ENCODE peak calls at places on chromosomes 1 and 21, in five cellular contexts. I is suprapubic skin, A is IMR-90, N is adrenal gland, Z is transverse colon. J is an unnamed sample.

GRCh38 chr1:25699501-25700089 is 83.0 kb downstream of the MAN1C1 start:
- DNase-seq in N (no peak), Z (no peak), I (peak; percentile 57), A (no peak), J (peak; percentile 14)

GRCh38 chr1:6392880-6393399 is 627 bp downstream of the ACOT7 start:
- DNase-seq in Z (no peak), N (peak; percentile 35), A (no peak), I (no peak), J (no peak)

GRCh38 chr1:84504580-84505021 is 1.6 kb upstream of the SPATA1 start:
- DNase-seq in N (no peak), I (no peak), Z (no peak), A (peak; percentile 83), J (no peak)

GRCh38 chr1:17207966-17208418 is 3.1 kb downstream of the PADI1 start:
- DNase-seq in Z (no peak), I (no peak), N (no peak), A (peak; percentile 76), J (no peak)

GRCh38 chr21:35020446-35020845 is 28.7 kb downstream of the RUNX1 start:
- DNase-seq in N (no peak), Z (no peak), I (no peak), A (no peak), J (no peak)

GRCh38 chr1:177228721-177229088 is 57.9 kb downstream of the BRINP2 start:
- DNase-seq in Z (no peak), N (peak; percentile 32), A (peak; percentile 50), I (no peak), J (no peak)

GRCh38 chr1:185318431-185319151 is 1.5 kb upstream of the IVNS1ABP start:
- DNase-seq in I (no peak), N (no peak), A (no peak), Z (no peak), J (no peak)

GRCh38 chr1:27005648-27006496 is 6.8 kb downstream of the TENT5B start:
- DNase-seq in N (no peak), A (no peak), I (no peak), Z (no peak), J (peak; percentile 10)

GRCh38 chr1:157968951-157969350 is 24.5 kb upstream of the KIRREL1 start:
- DNase-seq in N (peak; percentile 54), A (peak; percentile 95), Z (no peak), I (no peak), J (no peak)

GRCh38 chr1:10867914-10868598 is 71.6 kb upstream of the CASZ1 start:
- DNase-seq in A (no peak), I (no peak), N (no peak), Z (no peak), J (no peak)

GRCh38 chr1:54252371-54252770 is 52.4 kb downstream of the MRPL37 start:
- DNase-seq in I (no peak), N (no peak), Z (no peak), A (no peak), J (no peak)

GRCh38 chr1:3906672-3907020 is 6.6 kb upstream of the C1orf174 start:
- DNase-seq in N (no peak), I (peak; percentile 51), Z (no peak), A (no peak), J (no peak)

GRCh38 chr1:32249831-32250525 is 1.1 kb upstream of the LCK start:
- DNase-seq in A (peak; percentile 46), Z (peak; percentile 79), I (peak; percentile 67), N (peak; percentile 77), J (peak; percentile 30)

GRCh38 chr1:32020338-32020737 is 6.7 kb downstream of the KHDRBS1 start:
- DNase-seq in N (no peak), I (no peak), A (no peak), Z (no peak), J (no peak)

GRCh38 chr21:28884481-28884880 is 108.2 kb downstream of the LTN1 start:
- DNase-seq in Z (no peak), N (no peak), A (peak; percentile 8), I (no peak), J (no peak)

GRCh38 chr1:79190074-79190473 is 183.5 kb upstream of the ADGRL4 start:
- DNase-seq in A (peak; percentile 3), Z (no peak), N (no peak), I (no peak), J (no peak)

GRCh38 chr1:76074321-76075187 is at the start of gene ST6GALNAC3:
- DNase-seq in I (peak; percentile 75), Z (peak; percentile 81), A (peak; percentile 47), N (peak; percentile 68), J (peak; percentile 75)

GRCh38 chr1:201655243-201655642 is 116.3 kb downstream of the NAV1 start:
- DNase-seq in N (no peak), A (peak; percentile 92), Z (no peak), I (peak; percentile 74), J (peak; percentile 15)

GRCh38 chr1:3669421-3669821 is 17.1 kb downstream of the TP73 start:
- DNase-seq in A (no peak), I (peak; percentile 51), N (no peak), Z (peak; percentile 8), J (peak; percentile 12)

GRCh38 chr1:229691362-229691761 is 65.3 kb downstream of the URB2 start:
- DNase-seq in N (no peak), I (no peak), A (no peak), Z (peak; percentile 14), J (no peak)

GRCh38 chr1:44084998-44085675 is 33.5 kb upstream of the KLF17 start:
- DNase-seq in Z (no peak), A (peak; percentile 83), I (no peak), N (no peak), J (no peak)

GRCh38 chr1:151715726-151716404 is 738 bp downstream of the CELF3 start:
- DNase-seq in Z (no peak), N (no peak), A (no peak), I (no peak), J (no peak)

GRCh38 chr1:11927866-11928592 is 1.8 kb upstream of the KIAA2013 start:
- DNase-seq in Z (no peak), A (peak; percentile 40), N (no peak), I (no peak), J (no peak)

GRCh38 chr1:109240158-109241152 is 8.9 kb upstream of the CELSR2 start:
- DNase-seq in N (peak; percentile 59), Z (peak; percentile 53), A (peak; percentile 71), I (peak; percentile 86), J (peak; percentile 71)
- TF ChIP-seq POLR2A in N (no peak), Z (no peak), A (no peak), I (no peak), J (peak; percentile 8)

DNA sequence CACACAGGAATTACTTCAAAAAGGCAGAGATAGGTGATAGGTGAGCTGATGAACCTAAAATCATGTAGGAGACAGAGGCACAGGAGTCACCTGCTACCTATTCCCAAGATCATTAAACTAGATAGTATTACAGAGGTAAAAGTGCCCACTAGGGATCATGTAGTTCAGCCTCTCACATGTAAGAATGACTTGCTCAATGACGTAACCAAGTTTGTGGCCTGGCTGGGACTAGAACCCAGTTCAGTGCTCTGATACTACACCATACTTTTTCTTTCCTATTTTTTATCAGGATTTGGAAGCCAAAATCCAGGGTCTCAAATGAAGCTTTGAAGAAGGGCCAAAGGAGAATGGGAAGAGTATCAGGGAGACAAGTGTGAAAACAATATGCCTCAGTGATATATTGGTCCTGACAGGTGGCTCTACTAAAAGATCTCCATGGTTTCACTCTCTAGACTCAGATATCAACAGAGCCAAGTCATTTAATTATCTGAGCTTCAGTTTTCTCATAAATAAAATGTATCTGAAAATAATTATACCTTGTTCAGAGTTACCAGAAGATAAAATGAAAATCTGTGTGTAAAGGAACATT is 87.3 kb upstream of the SLFNL1 start:
- DNase-seq in I (no peak), N (no peak), Z (no peak), A (peak; percentile 11), J (no peak)
- H3K27ac ChIP-seq in I (peak overlapping the region; percentile 85), N (peak overlapping the region; percentile 82), Z (peak overlapping the region; percentile 76), A (peak overlapping the region; percentile 85), J (peak overlapping the region; percentile 91)

GRCh38 chr1:104264506-104264905 is 514.8 kb downstream of the AMY1C start:
- DNase-seq in Z (no peak), N (no peak), A (no peak), I (no peak), J (no peak)
- TF ChIP-seq POLR2A in Z (no peak), N (no peak), A (no peak), I (no peak), J (no peak)

DNA sequence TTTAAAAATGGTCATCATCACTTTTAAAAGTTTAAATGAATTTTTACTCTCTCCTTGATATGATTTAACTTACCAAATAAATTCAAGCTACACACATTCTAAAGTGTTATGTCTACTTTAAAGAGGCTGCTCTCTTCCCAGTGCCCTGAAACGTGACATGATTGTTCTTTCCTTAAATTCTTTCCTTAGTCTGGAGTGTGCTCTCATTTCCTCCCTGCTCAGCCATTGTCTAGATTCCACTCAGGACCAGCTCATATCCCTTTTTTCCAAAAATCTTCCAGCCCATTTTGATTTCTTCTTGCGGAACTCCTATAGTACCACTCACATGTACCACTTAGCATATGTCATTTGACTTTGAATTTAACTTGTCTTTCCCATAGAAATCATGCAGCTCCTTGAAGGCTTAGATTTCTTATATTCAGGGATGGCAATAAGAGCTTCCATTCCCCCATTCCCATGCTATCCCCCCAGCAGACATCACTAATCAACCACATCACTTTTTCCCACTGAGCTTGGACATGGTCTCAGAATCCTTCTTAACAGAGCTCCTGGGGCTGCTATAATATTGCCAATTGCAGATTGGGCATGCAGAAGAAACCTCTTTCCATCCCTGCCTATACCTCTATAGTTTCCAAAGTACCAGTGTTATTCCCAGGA is 54.7 kb upstream of the ITPKB start:
- DNase-seq in Z (no peak), N (no peak), I (no peak), A (no peak), J (no peak)
- H3K27ac ChIP-seq in Z (no peak overlapping the region), N (no peak overlapping the region), I (no peak overlapping the region), A (no peak overlapping the region), J (no peak overlapping the region)

GRCh38 chr1:48208652-48209051 is 13.9 kb upstream of the SLC5A9 start:
- DNase-seq in N (no peak), Z (no peak), A (no peak), I (no peak), J (no peak)

GRCh38 chr1:48206371-48206770 is 16.1 kb upstream of the SLC5A9 start:
- DNase-seq in N (no peak), I (no peak), A (no peak), Z (no peak), J (no peak)

GRCh38 chr1:48207131-48207530 is 15.4 kb upstream of the SLC5A9 start:
- DNase-seq in I (no peak), N (no peak), A (no peak), Z (no peak), J (no peak)

GRCh38 chr1:48208251-48208650 is 14.3 kb upstream of the SLC5A9 start:
- DNase-seq in I (no peak), N (no peak), A (no peak), Z (no peak), J (no peak)

DNA sequence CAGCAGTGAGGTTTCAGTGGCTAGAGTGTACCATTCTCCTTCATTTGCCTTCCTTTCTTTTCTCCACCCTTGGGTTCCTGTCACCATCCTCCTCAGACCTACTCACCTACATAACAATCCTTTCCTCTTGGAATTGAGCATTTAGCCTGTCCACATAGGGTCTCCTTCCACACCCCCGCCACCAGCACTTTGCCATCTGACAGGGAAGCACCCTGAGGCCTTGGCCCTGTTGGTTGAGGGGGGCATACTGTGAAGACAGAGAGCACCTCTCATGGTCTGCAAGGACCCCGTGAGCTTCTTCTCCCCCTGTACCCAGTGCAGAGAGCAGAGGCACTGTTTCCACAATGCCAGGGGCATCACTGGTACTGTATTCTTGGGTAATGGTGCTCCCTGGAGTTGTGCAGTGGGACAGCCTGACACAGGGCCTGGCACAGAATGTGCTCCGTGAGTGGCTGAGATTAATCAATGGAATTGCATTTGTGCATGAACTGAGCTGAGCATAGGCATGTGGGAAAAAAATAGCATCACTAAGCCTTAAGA is 14.9 kb upstream of the SLC5A9 start:
- DNase-seq in A (no peak), Z (no peak), N (no peak), I (no peak), J (no peak)
- TF ChIP-seq POLR2A in A (no peak), Z (no peak), N (no peak), I (no peak), J (no peak)

GRCh38 chr1:2317230-2318065 is 73.9 kb downstream of the MORN1 start:
- DNase-seq in I (no peak), Z (no peak), A (no peak), N (no peak), J (no peak)
- H3K27ac ChIP-seq in I (peak overlapping the region; percentile 10), Z (no peak overlapping the region), A (no peak overlapping the region), N (no peak overlapping the region), J (no peak overlapping the region)

J was measured in body of pancreas.